ENCODE peak calls at places on chromosomes 11 and 22, in nine cellular contexts. One of them, this sample, is unnamed.
A peak's percentile ranks its signal among the peaks of the same experiment; 100 is the strongest.

GRCh38 chr22:30250713-30251267 is 4.2 kb upstream of the LIF start:
- DNase-seq in transverse colon: no peak
- DNase-seq in brain microvascular endothelial cell: no peak
- DNase-seq in nephron progenitor cell: no peak
- DNase-seq in fibroblast of villous mesenchyme: no peak
- DNase-seq in left ventricle myocardium inferior: no peak
- DNase-seq in fibroblast of mammary gland: peak; percentile 55
- DNase-seq in breast epithelium: no peak
- DNase-seq in glutamatergic neuron: no peak
- DNase-seq in this sample: no peak

GRCh38 chr11:67700548-67701262 is 26.3 kb upstream of the ALDH3B2 start:
- DNase-seq in transverse colon: no peak
- DNase-seq in brain microvascular endothelial cell: no peak
- DNase-seq in nephron progenitor cell: no peak
- DNase-seq in fibroblast of villous mesenchyme: no peak
- DNase-seq in left ventricle myocardium inferior: no peak
- DNase-seq in fibroblast of mammary gland: no peak
- DNase-seq in breast epithelium: no peak
- DNase-seq in glutamatergic neuron: no peak
- DNase-seq in this sample: no peak

GRCh38 chr11:2377511-2378443 is 667 bp downstream of the CD81 start:
- DNase-seq in transverse colon: peak; percentile 72
- DNase-seq in brain microvascular endothelial cell: no peak
- DNase-seq in nephron progenitor cell: peak; percentile 71
- DNase-seq in fibroblast of villous mesenchyme: peak; percentile 59
- DNase-seq in left ventricle myocardium inferior: peak; percentile 75
- DNase-seq in fibroblast of mammary gland: peak; percentile 34
- DNase-seq in breast epithelium: no peak
- DNase-seq in glutamatergic neuron: peak; percentile 79
- DNase-seq in this sample: peak; percentile 73

GRCh38 chr11:133911169-133911568 is 45.6 kb downstream of the IGSF9B start:
- DNase-seq in transverse colon: no peak
- DNase-seq in brain microvascular endothelial cell: no peak
- DNase-seq in nephron progenitor cell: no peak
- DNase-seq in fibroblast of villous mesenchyme: no peak
- DNase-seq in left ventricle myocardium inferior: no peak
- DNase-seq in fibroblast of mammary gland: no peak
- DNase-seq in breast epithelium: no peak
- DNase-seq in glutamatergic neuron: no peak
- DNase-seq in this sample: no peak

GRCh38 chr11:67293090-67293489 is 4.0 kb downstream of the ANKRD13D start:
- DNase-seq in transverse colon: no peak
- DNase-seq in brain microvascular endothelial cell: no peak
- DNase-seq in nephron progenitor cell: no peak
- DNase-seq in fibroblast of villous mesenchyme: peak; percentile 83
- DNase-seq in left ventricle myocardium inferior: no peak
- DNase-seq in fibroblast of mammary gland: peak; percentile 84
- DNase-seq in breast epithelium: no peak
- DNase-seq in glutamatergic neuron: no peak
- DNase-seq in this sample: no peak

GRCh38 chr11:32893091-32893946 is 708 bp downstream of the QSER1 start:
- DNase-seq in transverse colon: peak; percentile 55
- DNase-seq in brain microvascular endothelial cell: peak; percentile 24
- DNase-seq in nephron progenitor cell: peak; percentile 81
- DNase-seq in fibroblast of villous mesenchyme: peak; percentile 45
- DNase-seq in left ventricle myocardium inferior: peak; percentile 36
- DNase-seq in fibroblast of mammary gland: peak; percentile 20
- DNase-seq in breast epithelium: no peak
- DNase-seq in glutamatergic neuron: peak; percentile 86
- DNase-seq in this sample: peak; percentile 30

GRCh38 chr11:1119282-1120146 is 38.2 kb upstream of the MUC5AC start:
- DNase-seq in transverse colon: peak; percentile 3
- DNase-seq in brain microvascular endothelial cell: no peak
- DNase-seq in nephron progenitor cell: no peak
- DNase-seq in fibroblast of villous mesenchyme: no peak
- DNase-seq in left ventricle myocardium inferior: no peak
- DNase-seq in fibroblast of mammary gland: no peak
- DNase-seq in breast epithelium: peak; percentile 43
- DNase-seq in glutamatergic neuron: no peak
- DNase-seq in this sample: no peak

GRCh38 chr22:50299724-50300619 is 7.5 kb downstream of the PLXNB2 start:
- DNase-seq in transverse colon: peak; percentile 88
- DNase-seq in brain microvascular endothelial cell: no peak
- DNase-seq in nephron progenitor cell: peak; percentile 75
- DNase-seq in fibroblast of villous mesenchyme: no peak
- DNase-seq in left ventricle myocardium inferior: peak; percentile 49
- DNase-seq in fibroblast of mammary gland: no peak
- DNase-seq in breast epithelium: no peak
- DNase-seq in glutamatergic neuron: peak; percentile 80
- DNase-seq in this sample: no peak

GRCh38 chr22:25536578-25536977 is 27.9 kb upstream of the GRK3 start:
- DNase-seq in transverse colon: no peak
- DNase-seq in brain microvascular endothelial cell: no peak
- DNase-seq in nephron progenitor cell: no peak
- DNase-seq in fibroblast of villous mesenchyme: peak; percentile 57
- DNase-seq in left ventricle myocardium inferior: no peak
- DNase-seq in fibroblast of mammary gland: no peak
- DNase-seq in breast epithelium: no peak
- DNase-seq in glutamatergic neuron: no peak
- DNase-seq in this sample: no peak

GRCh38 chr11:6734616-6735015 is 37.2 kb downstream of the OR2AG2 start:
- DNase-seq in transverse colon: no peak
- DNase-seq in brain microvascular endothelial cell: no peak
- DNase-seq in nephron progenitor cell: no peak
- DNase-seq in fibroblast of villous mesenchyme: no peak
- DNase-seq in left ventricle myocardium inferior: no peak
- DNase-seq in fibroblast of mammary gland: no peak
- DNase-seq in breast epithelium: no peak
- DNase-seq in glutamatergic neuron: no peak
- DNase-seq in this sample: no peak

GRCh38 chr11:58429273-58429672 is 1.4 kb upstream of the OR5B2 start:
- DNase-seq in transverse colon: no peak
- DNase-seq in brain microvascular endothelial cell: no peak
- DNase-seq in nephron progenitor cell: no peak
- DNase-seq in fibroblast of villous mesenchyme: no peak
- DNase-seq in left ventricle myocardium inferior: no peak
- DNase-seq in fibroblast of mammary gland: no peak
- DNase-seq in breast epithelium: no peak
- DNase-seq in glutamatergic neuron: no peak
- DNase-seq in this sample: no peak

GRCh38 chr11:65817312-65817814 is 16.4 kb upstream of the SNX32 start:
- DNase-seq in transverse colon: no peak
- DNase-seq in brain microvascular endothelial cell: no peak
- DNase-seq in nephron progenitor cell: no peak
- DNase-seq in fibroblast of villous mesenchyme: no peak
- DNase-seq in left ventricle myocardium inferior: no peak
- DNase-seq in fibroblast of mammary gland: peak; percentile 7
- DNase-seq in breast epithelium: no peak
- DNase-seq in glutamatergic neuron: no peak
- DNase-seq in this sample: no peak

GRCh38 chr11:116686891-116687290 is 85.9 kb downstream of the BUD13 start:
- DNase-seq in transverse colon: no peak
- DNase-seq in brain microvascular endothelial cell: no peak
- DNase-seq in nephron progenitor cell: no peak
- DNase-seq in fibroblast of villous mesenchyme: no peak
- DNase-seq in left ventricle myocardium inferior: no peak
- DNase-seq in fibroblast of mammary gland: no peak
- DNase-seq in breast epithelium: no peak
- DNase-seq in glutamatergic neuron: no peak
- DNase-seq in this sample: no peak

GRCh38 chr11:37512156-37512780 is 914.2 kb upstream of the RAG2 start:
- DNase-seq in transverse colon: no peak
- DNase-seq in brain microvascular endothelial cell: no peak
- DNase-seq in nephron progenitor cell: no peak
- DNase-seq in fibroblast of villous mesenchyme: no peak
- DNase-seq in left ventricle myocardium inferior: no peak
- DNase-seq in fibroblast of mammary gland: peak; percentile 20
- DNase-seq in breast epithelium: no peak
- DNase-seq in glutamatergic neuron: no peak
- DNase-seq in this sample: no peak

DNA sequence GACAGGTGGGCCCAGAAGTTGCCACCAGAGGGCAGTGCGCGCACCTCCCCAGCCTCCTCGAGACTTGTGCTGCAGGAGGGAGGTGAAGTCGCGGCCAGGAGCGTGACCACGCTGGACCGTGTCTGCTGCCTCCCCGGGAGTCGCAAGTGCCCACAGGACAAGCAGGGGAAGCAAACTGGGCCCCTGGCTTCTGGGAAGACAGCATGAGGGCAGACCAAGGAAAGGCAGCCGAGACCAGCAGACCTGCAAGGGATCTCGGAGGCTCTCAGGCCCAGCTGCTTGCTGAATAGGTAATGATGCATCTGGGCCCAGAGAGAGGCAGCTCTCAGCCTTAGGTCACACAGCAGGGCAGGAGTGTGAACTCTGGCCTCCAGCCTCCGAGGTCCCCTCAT is 17.0 kb upstream of the IL2RB start:
- DNase-seq in transverse colon: peak; percentile 91
- DNase-seq in brain microvascular endothelial cell: peak; percentile 59
- DNase-seq in nephron progenitor cell: peak; percentile 87
- DNase-seq in fibroblast of villous mesenchyme: peak; percentile 79
- DNase-seq in left ventricle myocardium inferior: peak; percentile 88
- DNase-seq in fibroblast of mammary gland: peak; percentile 67
- DNase-seq in breast epithelium: peak; percentile 88
- DNase-seq in glutamatergic neuron: peak; percentile 84
- DNase-seq in this sample: peak; percentile 85
- TF ChIP-seq CTCF in transverse colon: peak; percentile 92
- TF ChIP-seq CTCF in brain microvascular endothelial cell: peak; percentile 94
- TF ChIP-seq CTCF in nephron progenitor cell: peak; percentile 94
- TF ChIP-seq CTCF in fibroblast of villous mesenchyme: peak; percentile 86
- TF ChIP-seq CTCF in left ventricle myocardium inferior: peak; percentile 96
- TF ChIP-seq CTCF in fibroblast of mammary gland: peak; percentile 83
- TF ChIP-seq CTCF in breast epithelium: peak; percentile 77
- TF ChIP-seq CTCF in glutamatergic neuron: peak; percentile 84
- TF ChIP-seq CTCF in this sample: peak; percentile 91

DNA sequence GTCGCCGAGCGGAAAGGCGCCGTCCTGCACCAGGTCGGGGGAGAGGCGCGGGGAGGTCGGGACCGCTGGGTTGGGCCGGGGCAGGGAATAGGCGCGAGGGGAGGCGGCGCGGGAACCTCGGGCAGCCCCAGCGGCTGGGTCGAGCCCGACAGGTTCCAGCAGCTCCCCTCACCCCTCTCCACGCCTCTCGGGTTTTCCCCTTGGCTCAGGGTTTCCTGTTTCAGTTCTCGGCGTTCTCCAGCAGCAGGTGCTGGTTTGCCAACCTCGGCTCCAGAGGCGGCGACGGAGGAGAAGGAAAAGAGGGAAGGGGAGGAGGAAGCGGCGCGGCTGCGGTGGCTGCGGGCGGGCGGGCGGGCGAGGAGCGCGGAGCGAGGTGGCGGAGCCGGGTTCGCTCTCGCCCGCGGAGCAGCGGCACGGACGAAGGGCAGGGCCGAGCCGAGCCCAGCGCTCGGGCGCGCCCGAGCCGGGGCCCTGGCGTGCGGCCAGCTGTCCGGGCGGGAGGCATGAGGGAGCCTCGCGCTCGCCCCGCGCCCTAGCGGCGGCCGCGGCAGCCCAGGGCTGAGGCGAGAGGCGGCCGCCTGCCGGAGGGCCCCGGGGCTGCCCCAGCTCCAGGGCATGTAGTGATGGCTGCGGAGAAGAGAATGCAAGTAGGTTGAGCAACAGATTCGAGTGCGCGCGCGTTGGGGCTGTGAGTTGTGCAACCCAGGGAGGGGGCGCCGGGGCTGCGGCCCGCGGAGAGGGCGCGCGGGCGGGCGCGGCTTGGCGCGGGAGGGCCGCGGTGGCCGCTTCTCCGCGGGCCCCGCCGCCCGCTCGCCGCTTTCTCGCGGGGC is at the start of gene ZC3H12C:
- DNase-seq in transverse colon: peak; percentile 89
- DNase-seq in brain microvascular endothelial cell: peak; percentile 82
- DNase-seq in nephron progenitor cell: peak; percentile 78
- DNase-seq in fibroblast of villous mesenchyme: peak; percentile 88
- DNase-seq in left ventricle myocardium inferior: peak; percentile 81
- DNase-seq in fibroblast of mammary gland: peak; percentile 84
- DNase-seq in breast epithelium: peak; percentile 76
- DNase-seq in glutamatergic neuron: peak; percentile 81
- DNase-seq in this sample: peak; percentile 87
- TF ChIP-seq CTCF in transverse colon: peak; percentile 39
- TF ChIP-seq CTCF in brain microvascular endothelial cell: peak; percentile 52
- TF ChIP-seq CTCF in nephron progenitor cell: no peak
- TF ChIP-seq CTCF in fibroblast of villous mesenchyme: peak; percentile 30
- TF ChIP-seq CTCF in left ventricle myocardium inferior: peak; percentile 73
- TF ChIP-seq CTCF in fibroblast of mammary gland: peak; percentile 16
- TF ChIP-seq CTCF in breast epithelium: no peak
- TF ChIP-seq CTCF in glutamatergic neuron: peak; percentile 25
- TF ChIP-seq CTCF in this sample: peak; percentile 70

DNA sequence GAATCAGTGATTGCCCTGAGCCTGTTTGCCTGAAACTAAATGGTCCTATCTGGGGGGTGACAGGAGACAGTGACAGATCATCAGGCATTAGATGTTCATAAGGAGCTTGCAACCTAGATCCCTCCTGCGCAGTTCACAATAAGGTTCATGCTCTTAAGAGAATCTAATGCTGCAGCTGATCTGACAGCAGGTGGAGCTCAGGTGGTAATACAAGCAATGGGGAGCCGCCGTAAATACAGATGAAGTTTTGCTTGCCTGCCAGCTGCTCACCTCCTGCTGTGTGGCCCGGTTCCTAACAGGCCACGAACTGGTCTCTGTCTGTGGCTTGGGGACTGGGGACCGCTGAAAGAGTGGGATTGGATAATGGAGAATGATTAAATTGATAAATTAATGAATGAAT is 14.0 kb downstream of the NOX4 start:
- DNase-seq in transverse colon: peak; percentile 16
- DNase-seq in brain microvascular endothelial cell: no peak
- DNase-seq in nephron progenitor cell: no peak
- DNase-seq in fibroblast of villous mesenchyme: no peak
- DNase-seq in left ventricle myocardium inferior: no peak
- DNase-seq in fibroblast of mammary gland: no peak
- DNase-seq in breast epithelium: no peak
- DNase-seq in glutamatergic neuron: no peak
- DNase-seq in this sample: no peak
- TF ChIP-seq CTCF in transverse colon: no peak
- TF ChIP-seq CTCF in brain microvascular endothelial cell: no peak
- TF ChIP-seq CTCF in nephron progenitor cell: no peak
- TF ChIP-seq CTCF in fibroblast of villous mesenchyme: no peak
- TF ChIP-seq CTCF in left ventricle myocardium inferior: no peak
- TF ChIP-seq CTCF in fibroblast of mammary gland: no peak
- TF ChIP-seq CTCF in breast epithelium: no peak
- TF ChIP-seq CTCF in glutamatergic neuron: no peak
- TF ChIP-seq CTCF in this sample: no peak

DNA sequence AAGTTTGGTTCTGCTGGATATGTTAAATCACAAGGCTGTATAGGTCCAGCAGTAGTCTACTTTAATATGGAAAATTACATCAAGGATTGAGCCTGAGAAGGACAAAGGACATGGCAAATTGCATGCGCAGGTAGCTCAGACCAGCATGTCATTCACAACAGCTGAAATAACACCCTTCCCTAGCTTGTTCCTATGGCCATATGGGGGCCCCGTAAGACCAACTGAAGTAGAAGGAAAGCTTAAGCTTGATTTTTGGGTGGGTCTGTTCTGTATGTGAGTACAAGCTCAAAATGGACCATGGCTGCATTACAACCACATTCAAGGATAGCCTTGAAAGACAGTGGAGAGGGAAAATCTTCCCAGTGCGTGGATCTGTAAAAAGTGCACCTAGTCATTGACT is 20.6 kb upstream of the PDE3B start:
- DNase-seq in transverse colon: no peak
- DNase-seq in brain microvascular endothelial cell: no peak
- DNase-seq in nephron progenitor cell: no peak
- DNase-seq in fibroblast of villous mesenchyme: no peak
- DNase-seq in left ventricle myocardium inferior: no peak
- DNase-seq in fibroblast of mammary gland: no peak
- DNase-seq in breast epithelium: no peak
- DNase-seq in glutamatergic neuron: no peak
- DNase-seq in this sample: no peak
- TF ChIP-seq CTCF in transverse colon: no peak
- TF ChIP-seq CTCF in brain microvascular endothelial cell: no peak
- TF ChIP-seq CTCF in nephron progenitor cell: no peak
- TF ChIP-seq CTCF in fibroblast of villous mesenchyme: no peak
- TF ChIP-seq CTCF in left ventricle myocardium inferior: no peak
- TF ChIP-seq CTCF in fibroblast of mammary gland: no peak
- TF ChIP-seq CTCF in breast epithelium: no peak
- TF ChIP-seq CTCF in glutamatergic neuron: no peak
- TF ChIP-seq CTCF in this sample: no peak